ENCODE peak calls at places on chromosome X, in five cellular contexts. One of them, this sample, is unnamed.

GRCh38 chrX:136310411-136310810 is 9.6 kb downstream of the ADGRG4 start:
- DNase-seq in cardiac muscle cell: peak; percentile 20
- DNase-seq in CD8-positive, alpha-beta T cell: no peak
- DNase-seq in tibial nerve: no peak
- DNase-seq in transverse colon: no peak
- DNase-seq in this sample: no peak

GRCh38 chrX:133440081-133440796 is 24.9 kb upstream of the GPC4 start:
- DNase-seq in cardiac muscle cell: no peak
- DNase-seq in CD8-positive, alpha-beta T cell: no peak
- DNase-seq in tibial nerve: no peak
- DNase-seq in transverse colon: no peak
- DNase-seq in this sample: no peak

GRCh38 chrX:150967786-150968185 is 15.3 kb upstream of the HMGB3 start:
- DNase-seq in cardiac muscle cell: no peak
- DNase-seq in CD8-positive, alpha-beta T cell: no peak
- DNase-seq in tibial nerve: no peak
- DNase-seq in transverse colon: peak; percentile 55
- DNase-seq in this sample: no peak

GRCh38 chrX:46165866-46166265 is 379.4 kb downstream of the ZNF674 start:
- DNase-seq in cardiac muscle cell: no peak
- DNase-seq in CD8-positive, alpha-beta T cell: no peak
- DNase-seq in tibial nerve: no peak
- DNase-seq in transverse colon: no peak
- DNase-seq in this sample: no peak

GRCh38 chrX:128781506-128781905 is 729.3 kb upstream of the ACTRT1 start:
- DNase-seq in cardiac muscle cell: peak; percentile 2
- DNase-seq in CD8-positive, alpha-beta T cell: no peak
- DNase-seq in tibial nerve: no peak
- DNase-seq in transverse colon: peak; percentile 48
- DNase-seq in this sample: no peak

GRCh38 chrX:24259544-24260240 is 54.2 kb downstream of the SUPT20HL2 start:
- DNase-seq in cardiac muscle cell: peak; percentile 84
- DNase-seq in CD8-positive, alpha-beta T cell: no peak
- DNase-seq in tibial nerve: no peak
- DNase-seq in transverse colon: peak; percentile 26
- DNase-seq in this sample: no peak

GRCh38 chrX:65528705-65529340 is 5.8 kb downstream of the LAS1L start:
- DNase-seq in cardiac muscle cell: peak; percentile 33
- DNase-seq in CD8-positive, alpha-beta T cell: peak; percentile 13
- DNase-seq in tibial nerve: no peak
- DNase-seq in transverse colon: peak; percentile 60
- DNase-seq in this sample: no peak

GRCh38 chrX:21975827-21976226 is 35.3 kb downstream of the SMS start:
- DNase-seq in cardiac muscle cell: peak; percentile 71
- DNase-seq in CD8-positive, alpha-beta T cell: no peak
- DNase-seq in tibial nerve: no peak
- DNase-seq in transverse colon: no peak
- DNase-seq in this sample: no peak

GRCh38 chrX:65925592-65925991 is 114.3 kb downstream of the VSIG4 start:
- DNase-seq in cardiac muscle cell: no peak
- DNase-seq in CD8-positive, alpha-beta T cell: no peak
- DNase-seq in tibial nerve: no peak
- DNase-seq in transverse colon: no peak
- DNase-seq in this sample: no peak

GRCh38 chrX:123990602-123991001 is 29.1 kb downstream of the STAG2 start:
- DNase-seq in cardiac muscle cell: peak; percentile 6
- DNase-seq in CD8-positive, alpha-beta T cell: no peak
- DNase-seq in tibial nerve: no peak
- DNase-seq in transverse colon: no peak
- DNase-seq in this sample: no peak

GRCh38 chrX:41022579-41022978 is 62.7 kb upstream of the USP9X start:
- DNase-seq in cardiac muscle cell: peak; percentile 29
- DNase-seq in CD8-positive, alpha-beta T cell: no peak
- DNase-seq in tibial nerve: no peak
- DNase-seq in transverse colon: no peak
- DNase-seq in this sample: no peak

GRCh38 chrX:46953137-46953527 is 40.9 kb downstream of the JADE3 start:
- DNase-seq in cardiac muscle cell: peak; percentile 20
- DNase-seq in CD8-positive, alpha-beta T cell: no peak
- DNase-seq in tibial nerve: no peak
- DNase-seq in transverse colon: no peak
- DNase-seq in this sample: no peak

GRCh38 chrX:130049821-130050220 is 60.5 kb downstream of the ELF4 start:
- DNase-seq in cardiac muscle cell: peak; percentile 34
- DNase-seq in CD8-positive, alpha-beta T cell: no peak
- DNase-seq in tibial nerve: no peak
- DNase-seq in transverse colon: no peak
- DNase-seq in this sample: no peak

GRCh38 chrX:113305496-113305895 is 464.9 kb upstream of the AMOT start:
- DNase-seq in cardiac muscle cell: no peak
- DNase-seq in CD8-positive, alpha-beta T cell: no peak
- DNase-seq in tibial nerve: no peak
- DNase-seq in transverse colon: no peak
- DNase-seq in this sample: no peak

GRCh38 chrX:56943264-56943663 is 52.1 kb downstream of the SPIN3 start:
- DNase-seq in cardiac muscle cell: no peak
- DNase-seq in CD8-positive, alpha-beta T cell: no peak
- DNase-seq in tibial nerve: no peak
- DNase-seq in transverse colon: no peak
- DNase-seq in this sample: no peak

GRCh38 chrX:46840946-46841740 is 4.3 kb downstream of the RP2 start:
- DNase-seq in cardiac muscle cell: peak; percentile 47
- DNase-seq in CD8-positive, alpha-beta T cell: no peak
- DNase-seq in tibial nerve: no peak
- DNase-seq in transverse colon: no peak
- DNase-seq in this sample: no peak

GRCh38 chrX:281166-281999 is at the start of gene PLCXD1:
- DNase-seq in cardiac muscle cell: peak; percentile 46
- DNase-seq in CD8-positive, alpha-beta T cell: no peak
- DNase-seq in tibial nerve: no peak
- DNase-seq in transverse colon: no peak
- DNase-seq in this sample: peak; percentile 61

GRCh38 chrX:115571712-115572111 is 10.7 kb downstream of the PLS3 start:
- DNase-seq in cardiac muscle cell: no peak
- DNase-seq in CD8-positive, alpha-beta T cell: no peak
- DNase-seq in tibial nerve: no peak
- DNase-seq in transverse colon: no peak
- DNase-seq in this sample: no peak

GRCh38 chrX:136204571-136204970 is 46.6 kb downstream of the MAP7D3 start:
- DNase-seq in cardiac muscle cell: peak; percentile 64
- DNase-seq in CD8-positive, alpha-beta T cell: no peak
- DNase-seq in tibial nerve: no peak
- DNase-seq in transverse colon: peak; percentile 62
- DNase-seq in this sample: no peak

GRCh38 chrX:114599305-114599704 is 15.4 kb downstream of the HTR2C start:
- DNase-seq in cardiac muscle cell: no peak
- DNase-seq in CD8-positive, alpha-beta T cell: no peak
- DNase-seq in tibial nerve: no peak
- DNase-seq in transverse colon: no peak
- DNase-seq in this sample: no peak

GRCh38 chrX:264634-265455 is 16.3 kb upstream of the PLCXD1 start:
- DNase-seq in cardiac muscle cell: peak; percentile 89
- DNase-seq in CD8-positive, alpha-beta T cell: no peak
- DNase-seq in tibial nerve: no peak
- DNase-seq in transverse colon: no peak
- DNase-seq in this sample: no peak

GRCh38 chrX:1673337-1673736 is 58.5 kb downstream of the ASMT start:
- DNase-seq in cardiac muscle cell: peak; percentile 17
- DNase-seq in CD8-positive, alpha-beta T cell: no peak
- DNase-seq in tibial nerve: no peak
- DNase-seq in transverse colon: peak; percentile 28
- DNase-seq in this sample: no peak

GRCh38 chrX:1661922-1662221 is 47.0 kb downstream of the ASMT start:
- DNase-seq in cardiac muscle cell: no peak
- DNase-seq in CD8-positive, alpha-beta T cell: no peak
- DNase-seq in tibial nerve: no peak
- DNase-seq in transverse colon: no peak
- DNase-seq in this sample: no peak

GRCh38 chrX:1667566-1667965 is 52.7 kb downstream of the ASMT start:
- DNase-seq in cardiac muscle cell: no peak
- DNase-seq in CD8-positive, alpha-beta T cell: no peak
- DNase-seq in tibial nerve: no peak
- DNase-seq in transverse colon: no peak
- DNase-seq in this sample: no peak
- TF ChIP-seq CTCF in cardiac muscle cell: no peak
- TF ChIP-seq CTCF in CD8-positive, alpha-beta T cell: no peak
- TF ChIP-seq CTCF in tibial nerve: no peak
- TF ChIP-seq CTCF in transverse colon: no peak
- TF ChIP-seq CTCF in this sample: no peak

GRCh38 chrX:16882188-16882587 is 12.0 kb upstream of the RBBP7 start:
- DNase-seq in cardiac muscle cell: peak; percentile 53
- DNase-seq in CD8-positive, alpha-beta T cell: no peak
- DNase-seq in tibial nerve: no peak
- DNase-seq in transverse colon: peak; percentile 57
- DNase-seq in this sample: no peak
- H3K27ac ChIP-seq in cardiac muscle cell: no peak overlapping the region
- H3K27ac ChIP-seq in CD8-positive, alpha-beta T cell: no peak overlapping the region
- H3K27ac ChIP-seq in tibial nerve: no peak overlapping the region
- H3K27ac ChIP-seq in transverse colon: peak overlapping the region; percentile 75
- H3K27ac ChIP-seq in this sample: no peak overlapping the region

GRCh38 chrX:95836517-95836916 is 848.1 kb upstream of the DIAPH2 start:
- DNase-seq in cardiac muscle cell: no peak
- DNase-seq in CD8-positive, alpha-beta T cell: no peak
- DNase-seq in tibial nerve: no peak
- DNase-seq in transverse colon: no peak
- DNase-seq in this sample: no peak

DNA sequence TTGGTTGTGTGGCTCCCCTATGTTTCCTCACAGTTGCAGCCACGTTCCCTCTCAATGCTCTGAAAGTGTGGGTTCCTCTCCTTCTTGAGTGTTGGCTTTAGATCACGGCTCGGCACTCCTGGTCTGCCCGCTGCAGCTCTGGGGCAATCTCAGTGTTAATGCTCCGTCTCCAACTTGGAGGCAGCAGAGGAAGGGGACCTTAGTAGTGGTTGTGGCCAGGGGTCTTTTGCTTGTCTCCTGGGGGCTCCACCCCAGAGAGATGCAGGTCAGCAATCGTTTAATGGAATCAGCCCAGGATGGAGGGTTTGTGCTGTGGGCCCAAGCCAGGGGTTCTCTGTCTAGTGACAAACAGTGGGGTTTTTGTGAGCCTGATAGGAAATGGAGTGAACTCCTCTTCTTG is 849.4 kb upstream of the DIAPH2 start:
- DNase-seq in cardiac muscle cell: no peak
- DNase-seq in CD8-positive, alpha-beta T cell: no peak
- DNase-seq in tibial nerve: no peak
- DNase-seq in transverse colon: no peak
- DNase-seq in this sample: no peak
- H3K4me1 ChIP-seq in cardiac muscle cell: no peaks in the 10 kb centered on the region
- H3K4me1 ChIP-seq in CD8-positive, alpha-beta T cell: no peaks in the 10 kb centered on the region
- H3K4me1 ChIP-seq in tibial nerve: no peaks in the 10 kb centered on the region
- H3K4me1 ChIP-seq in transverse colon: no peaks in the 10 kb centered on the region
- H3K4me1 ChIP-seq in this sample: no peaks in the 10 kb centered on the region

GRCh38 chrX:3250946-3251345 is 95.5 kb downstream of the MXRA5 start:
- DNase-seq in cardiac muscle cell: peak; percentile 53
- DNase-seq in CD8-positive, alpha-beta T cell: no peak
- DNase-seq in tibial nerve: no peak
- DNase-seq in transverse colon: no peak
- DNase-seq in this sample: no peak

GRCh38 chrX:3244203-3244743 is 102.2 kb downstream of the MXRA5 start:
- DNase-seq in cardiac muscle cell: peak; percentile 85
- DNase-seq in CD8-positive, alpha-beta T cell: no peak
- DNase-seq in tibial nerve: no peak
- DNase-seq in transverse colon: no peak
- DNase-seq in this sample: no peak

DNA sequence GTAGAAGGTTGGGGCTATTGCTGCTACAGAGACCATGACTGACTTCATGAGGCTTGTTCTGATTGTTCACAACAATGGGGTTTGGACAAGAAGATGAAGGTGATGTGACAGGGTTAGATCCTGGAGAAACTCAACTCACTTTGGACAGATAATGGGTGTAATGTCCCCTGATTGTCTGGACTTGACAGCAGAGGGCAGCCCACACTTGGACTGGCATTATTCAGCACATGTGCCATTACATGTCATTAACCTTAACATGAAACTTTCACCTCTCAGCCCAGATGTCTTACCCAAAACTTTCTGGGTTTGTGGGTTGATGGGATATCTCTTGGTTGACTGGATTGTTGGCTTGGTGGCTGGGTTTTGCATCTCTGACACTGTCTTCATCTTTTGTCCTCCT is 101.5 kb downstream of the MXRA5 start:
- DNase-seq in cardiac muscle cell: no peak
- DNase-seq in CD8-positive, alpha-beta T cell: no peak
- DNase-seq in tibial nerve: no peak
- DNase-seq in transverse colon: no peak
- DNase-seq in this sample: no peak
- TF ChIP-seq CTCF in cardiac muscle cell: peak; percentile 4
- TF ChIP-seq CTCF in CD8-positive, alpha-beta T cell: no peak
- TF ChIP-seq CTCF in tibial nerve: no peak
- TF ChIP-seq CTCF in transverse colon: no peak
- TF ChIP-seq CTCF in this sample: no peak

GRCh38 chrX:108000751-108001150 is 18.6 kb upstream of the TEX13B start:
- DNase-seq in cardiac muscle cell: no peak
- DNase-seq in CD8-positive, alpha-beta T cell: no peak
- DNase-seq in tibial nerve: no peak
- DNase-seq in transverse colon: no peak
- DNase-seq in this sample: no peak
- H3K27ac ChIP-seq in cardiac muscle cell: no peak overlapping the region
- H3K27ac ChIP-seq in CD8-positive, alpha-beta T cell: no peak overlapping the region
- H3K27ac ChIP-seq in tibial nerve: no peak overlapping the region
- H3K27ac ChIP-seq in transverse colon: no peak overlapping the region
- H3K27ac ChIP-seq in this sample: no peak overlapping the region

This sample was measured in left lung.